ENCODE peak calls at places on chromosomes 6 and 20, in ten cellular contexts. S is Caki2; Y is cerebellum; M is Right ventricle myocardium superior; C is RPMI7951; A is stimulated activated CD8-positive, alpha-beta memory T cell treated with anti-CD3 and anti-CD28 coated beads, Interleukin-12 subunit alpha, Interleukin-12 subunit beta, amount 100 ng/mL, for 1 hour; V is HEK293T; E is iPS DF 6.9; D is cardiac fibroblast; W is AG09309. I is an unnamed sample.

GRCh38 chr6:41964201-41964887 is 22.7 kb upstream of the CCND3 start:
- DNase-seq in C (no peak), M (no peak), V (no peak), E (no peak), W (no peak), D (no peak), Y (no peak), S (peak; percentile 33), A (no peak), I (no peak)

GRCh38 chr6:134114918-134115714 is 62.7 kb upstream of the SLC2A12 start:
- DNase-seq in V (no peak), M (no peak), A (no peak), C (no peak), E (no peak), S (no peak), D (no peak), W (no peak), Y (peak; percentile 8), I (no peak)

GRCh38 chr20:61436268-61436667 is 184.2 kb downstream of the CDH4 start:
- DNase-seq in S (no peak), E (peak; percentile 48), M (no peak), A (no peak), W (no peak), C (peak; percentile 51), D (peak; percentile 90), V (no peak), Y (no peak), I (no peak)

GRCh38 chr20:19254956-19255355 is 42.5 kb downstream of the SLC24A3 start:
- DNase-seq in M (no peak), A (no peak), C (peak; percentile 89), S (no peak), Y (no peak), W (no peak), E (no peak), D (peak; percentile 61), V (no peak), I (no peak)

GRCh38 chr6:113672691-113673149 is 184.4 kb upstream of the MARCKS start:
- DNase-seq in M (peak; percentile 84), E (no peak), C (peak; percentile 15), Y (peak; percentile 35), S (no peak), A (no peak), D (peak; percentile 58), W (peak; percentile 52), V (no peak), I (peak; percentile 93)

GRCh38 chr20:4065405-4065841 is 50.1 kb upstream of the RNF24 start:
- DNase-seq in D (peak; percentile 99), V (no peak), Y (no peak), S (no peak), E (no peak), C (peak; percentile 33), M (no peak), A (no peak), W (peak; percentile 89), I (no peak)

GRCh38 chr6:79188885-79189505 is 45.5 kb downstream of the HMGN3 start:
- DNase-seq in W (no peak), S (no peak), C (no peak), V (no peak), A (no peak), E (no peak), D (no peak), M (no peak), Y (no peak), I (no peak)

GRCh38 chr6:2503816-2504494 is 246.8 kb downstream of the MYLK4 start:
- DNase-seq in E (no peak), M (no peak), C (peak; percentile 60), D (peak; percentile 53), V (no peak), Y (no peak), W (no peak), S (no peak), A (no peak), I (no peak)

GRCh38 chr20:17590245-17590644 is 20.4 kb downstream of the DSTN start:
- DNase-seq in V (no peak), C (no peak), Y (no peak), E (no peak), M (no peak), W (no peak), D (no peak), S (no peak), A (no peak), I (no peak)

GRCh38 chr6:168196385-168196860 is 117.4 kb upstream of the FRMD1 start:
- DNase-seq in S (peak; percentile 70), Y (no peak), D (no peak), W (no peak), E (no peak), A (no peak), C (no peak), M (no peak), V (no peak), I (no peak)

GRCh38 chr6:95280690-95281273 is 296.6 kb upstream of the MANEA start:
- DNase-seq in E (peak; percentile 29), W (no peak), A (no peak), C (no peak), M (no peak), V (peak; percentile 8), D (peak; percentile 50), S (no peak), Y (no peak), I (no peak)

GRCh38 chr6:143939364-143939763 is 68.7 kb downstream of the PLAGL1 start:
- DNase-seq in S (no peak), E (no peak), D (no peak), M (no peak), V (no peak), A (no peak), Y (no peak), C (no peak), W (no peak), I (no peak)

GRCh38 chr6:48915591-48915990 is 547.5 kb downstream of the MMUT start:
- DNase-seq in V (no peak), M (no peak), C (no peak), W (no peak), S (no peak), E (no peak), Y (no peak), A (no peak), D (no peak), I (no peak)

GRCh38 chr6:30167101-30167500 is 3.8 kb downstream of the TRIM15 start:
- DNase-seq in A (no peak), D (no peak), W (no peak), M (no peak), C (no peak), V (no peak), Y (no peak), S (no peak), E (no peak), I (no peak)

GRCh38 chr6:82178759-82179112 is 68.8 kb downstream of the IBTK start:
- DNase-seq in D (no peak), V (no peak), Y (no peak), M (no peak), A (no peak), E (no peak), W (no peak), S (no peak), C (no peak), I (no peak)

GRCh38 chr20:57708694-57709673 is 831 bp downstream of the PMEPA1 start:
- DNase-seq in A (peak; percentile 10), Y (no peak), E (no peak), M (peak; percentile 65), S (no peak), V (peak; percentile 39), C (peak; percentile 54), W (no peak), D (peak; percentile 21), I (peak; percentile 79)

GRCh38 chr6:155186052-155186658 is 77.7 kb upstream of the CLDN20 start:
- DNase-seq in D (peak; percentile 32), E (no peak), W (no peak), A (no peak), C (no peak), V (no peak), S (no peak), M (no peak), Y (no peak), I (no peak)